ENCODE peak calls at places on chromosomes 7 and 10, in six cellular contexts. Z, G, M, D, L and W are unnamed samples.

GRCh38 chr7:7318610-7319009 is 136.3 kb downstream of the C1GALT1 start:
- DNase-seq in D (no peak), L (no peak), Z (no peak), G (no peak), M (no peak), W (no peak)

GRCh38 chr10:84339025-84339424 is 10.6 kb downstream of the CCSER2 start:
- DNase-seq in G (no peak), L (no peak), D (no peak), Z (no peak), M (no peak), W (no peak)

GRCh38 chr10:132570771-132571564 is 33.4 kb downstream of the INPP5A start:
- DNase-seq in G (no peak), L (no peak), M (no peak), Z (no peak), D (peak), W (no peak)

GRCh38 chr10:102615361-102615760 is 28.9 kb upstream of the TRIM8 start:
- DNase-seq in Z (no peak), D (peak), G (peak), M (no peak), L (peak), W (no peak)

GRCh38 chr10:79269969-79270368 is 77.3 kb upstream of the PPIF start:
- DNase-seq in Z (no peak), G (peak), L (no peak), D (no peak), M (no peak), W (no peak)

GRCh38 chr7:157575181-157575580 is 238.4 kb downstream of the DNAJB6 start:
- DNase-seq in M (no peak), D (no peak), G (no peak), Z (no peak), L (no peak), W (no peak)

GRCh38 chr10:21694646-21695045 is 160.6 kb downstream of the MLLT10 start:
- DNase-seq in G (no peak), L (no peak), Z (peak), M (no peak), D (no peak), W (no peak)

GRCh38 chr7:150399861-150400778 is 21.0 kb downstream of the ZNF775 start:
- DNase-seq in G (no peak), D (no peak), M (no peak), L (no peak), Z (peak), W (no peak)

GRCh38 chr7:71843677-71844076 is 568.5 kb downstream of the CALN1 start:
- DNase-seq in G (no peak), M (no peak), Z (no peak), L (no peak), D (no peak), W (no peak)

GRCh38 chr10:4685904-4686643 is 139.9 kb upstream of the AKR1E2 start:
- DNase-seq in L (no peak), M (no peak), D (no peak), Z (no peak), G (no peak), W (no peak)

GRCh38 chr10:120841522-120842189 is 9.5 kb upstream of the WDR11 start:
- DNase-seq in D (no peak), Z (peak), L (no peak), G (no peak), M (no peak), W (no peak)

GRCh38 chr10:73922864-73923133 is 11.9 kb downstream of the PLAU start:
- DNase-seq in G (no peak), L (no peak), M (no peak), Z (no peak), D (no peak), W (no peak)

GRCh38 chr7:41918597-41918996 is 215.7 kb upstream of the INHBA start:
- DNase-seq in D (no peak), Z (peak), L (no peak), G (no peak), M (peak), W (peak)

GRCh38 chr7:108146070-108146842 is 16.1 kb upstream of the LAMB4 start:
- DNase-seq in L (peak), D (peak), G (peak), M (peak), Z (peak), W (peak)

GRCh38 chr7:92295391-92295790 is 49.6 kb downstream of the ANKIB1 start:
- DNase-seq in L (no peak), Z (no peak), G (no peak), D (no peak), M (no peak), W (no peak)

GRCh38 chr10:563827-564226 is 125.6 kb downstream of the DIP2C start:
- DNase-seq in Z (no peak), G (no peak), L (no peak), M (no peak), D (no peak), W (no peak)

GRCh38 chr7:102289051-102289450 is 2.4 kb downstream of the SH2B2 start:
- DNase-seq in G (no peak), D (no peak), L (no peak), M (no peak), Z (no peak), W (no peak)
- TF ChIP-seq CTCF in G (no peak), D (no peak), L (no peak), M (no peak), Z (no peak), W (no peak)

GRCh38 chr10:122689146-122689807 is 10.4 kb downstream of the C10orf120 start:
- DNase-seq in M (no peak), D (no peak), Z (no peak), G (no peak), L (no peak), W (no peak)

GRCh38 chr10:122682522-122682921 is 17.1 kb downstream of the C10orf120 start:
- DNase-seq in Z (no peak), G (no peak), L (no peak), D (no peak), M (no peak), W (no peak)

GRCh38 chr10:122692744-122693143 is 6.9 kb downstream of the C10orf120 start:
- DNase-seq in M (no peak), L (no peak), G (no peak), D (no peak), Z (no peak), W (no peak)

DNA sequence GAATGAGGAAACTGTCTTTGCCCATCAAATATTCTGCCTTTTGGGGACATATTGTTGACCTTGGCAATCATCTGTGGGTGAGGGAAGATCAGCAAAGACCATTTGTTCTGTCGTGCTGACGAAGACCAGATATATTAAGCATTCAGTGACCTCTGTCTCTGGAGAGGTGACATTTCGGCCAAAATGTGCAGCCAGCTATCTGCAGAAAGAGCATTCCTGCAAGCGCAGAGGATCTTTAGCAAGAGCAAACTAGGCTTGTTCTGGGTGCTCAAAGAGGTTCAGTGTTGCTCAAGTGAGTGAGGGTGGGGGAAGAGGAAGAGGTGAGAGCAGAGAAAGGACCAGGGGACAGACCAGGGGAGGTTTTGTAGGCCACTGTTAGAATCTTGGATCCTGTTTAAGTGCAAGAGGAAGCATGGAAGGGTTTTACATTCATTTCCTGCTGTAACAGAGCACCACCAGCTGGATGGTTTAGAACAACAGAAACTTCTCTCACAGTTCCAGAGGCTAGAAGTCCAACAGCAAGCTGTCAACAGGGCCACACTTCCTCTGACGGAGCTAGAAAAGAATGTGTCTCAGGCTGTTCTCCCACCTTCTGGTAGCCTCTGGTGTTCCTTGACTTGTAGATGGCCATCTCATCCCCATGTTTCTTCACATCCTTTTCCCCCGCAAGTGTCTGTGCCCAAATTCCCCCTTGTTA is 11.2 kb downstream of the C10orf120 start:
- DNase-seq in Z (no peak), G (no peak), M (no peak), D (no peak), L (no peak), W (no peak)
- TF ChIP-seq CTCF in Z (no peak), G (no peak), M (no peak), D (peak), L (no peak), W (no peak)

GRCh38 chr10:33073641-33074410 is 115.8 kb upstream of the ITGB1 start:
- DNase-seq in Z (no peak), L (no peak), D (no peak), M (no peak), G (no peak), W (no peak)
- TF ChIP-seq CTCF in Z (peak), L (no peak), D (no peak), M (no peak), G (no peak), W (peak)

GRCh38 chr10:88986549-88987242 is 3.9 kb upstream of the FAS start:
- DNase-seq in G (peak), L (no peak), D (peak), M (peak), Z (no peak), W (no peak)

GRCh38 chr10:88987840-88988239 is 2.8 kb upstream of the FAS start:
- DNase-seq in D (no peak), M (no peak), Z (no peak), L (no peak), G (no peak), W (no peak)

GRCh38 chr10:88989423-88989822 is 1.2 kb upstream of the FAS start:
- DNase-seq in M (no peak), G (no peak), Z (no peak), D (no peak), L (no peak), W (no peak)

GRCh38 chr10:88989824-88990527 is 622 bp upstream of the FAS start:
- DNase-seq in D (no peak), M (peak), G (no peak), L (peak), Z (peak), W (peak)

DNA sequence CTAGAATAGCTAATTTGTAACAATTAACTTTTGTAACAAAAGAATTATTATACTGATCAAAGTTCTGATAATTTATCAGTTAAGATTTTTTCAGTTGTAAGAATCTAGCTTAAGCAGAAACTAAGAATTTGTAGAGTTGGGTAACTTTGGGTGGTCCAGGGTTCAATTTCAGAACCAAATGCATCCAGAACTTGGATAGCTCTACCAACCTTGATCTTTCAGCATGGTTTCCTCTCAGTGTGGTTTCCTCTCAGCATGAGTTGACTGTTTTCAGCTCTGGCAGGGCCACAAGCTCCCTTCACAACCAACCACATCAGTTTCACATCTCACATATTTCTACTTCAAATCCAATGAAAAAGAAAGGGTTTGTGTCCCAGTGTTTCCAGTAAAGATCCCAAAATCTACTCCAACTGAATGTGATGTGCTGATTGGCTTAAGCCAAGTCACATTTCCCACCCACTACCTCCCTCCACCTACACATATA is 3.3 kb upstream of the FAS start:
- DNase-seq in G (no peak), M (no peak), L (no peak), D (no peak), Z (no peak), W (no peak)
- TF ChIP-seq CTCF in G (no peak), M (no peak), L (no peak), D (no peak), Z (no peak), W (no peak)

GRCh38 chr7:22655781-22656180 is 71.2 kb upstream of the IL6 start:
- DNase-seq in Z (no peak), L (no peak), D (no peak), G (no peak), M (no peak), W (no peak)

GRCh38 chr7:22658031-22658430 is 69.0 kb upstream of the IL6 start:
- DNase-seq in M (no peak), G (no peak), Z (no peak), D (no peak), L (no peak), W (no peak)

GRCh38 chr7:22654836-22655235 is 72.2 kb upstream of the IL6 start:
- DNase-seq in M (no peak), Z (no peak), D (no peak), G (no peak), L (no peak), W (no peak)

GRCh38 chr7:22659741-22660140 is 67.3 kb upstream of the IL6 start:
- DNase-seq in G (no peak), M (no peak), L (no peak), D (no peak), Z (no peak), W (no peak)

GRCh38 chr7:22657479-22657878 is 69.5 kb upstream of the IL6 start:
- DNase-seq in L (no peak), Z (no peak), D (no peak), M (no peak), G (no peak), W (no peak)
- TF ChIP-seq CTCF in L (no peak), Z (no peak), D (no peak), M (no peak), G (no peak), W (no peak)

DNA sequence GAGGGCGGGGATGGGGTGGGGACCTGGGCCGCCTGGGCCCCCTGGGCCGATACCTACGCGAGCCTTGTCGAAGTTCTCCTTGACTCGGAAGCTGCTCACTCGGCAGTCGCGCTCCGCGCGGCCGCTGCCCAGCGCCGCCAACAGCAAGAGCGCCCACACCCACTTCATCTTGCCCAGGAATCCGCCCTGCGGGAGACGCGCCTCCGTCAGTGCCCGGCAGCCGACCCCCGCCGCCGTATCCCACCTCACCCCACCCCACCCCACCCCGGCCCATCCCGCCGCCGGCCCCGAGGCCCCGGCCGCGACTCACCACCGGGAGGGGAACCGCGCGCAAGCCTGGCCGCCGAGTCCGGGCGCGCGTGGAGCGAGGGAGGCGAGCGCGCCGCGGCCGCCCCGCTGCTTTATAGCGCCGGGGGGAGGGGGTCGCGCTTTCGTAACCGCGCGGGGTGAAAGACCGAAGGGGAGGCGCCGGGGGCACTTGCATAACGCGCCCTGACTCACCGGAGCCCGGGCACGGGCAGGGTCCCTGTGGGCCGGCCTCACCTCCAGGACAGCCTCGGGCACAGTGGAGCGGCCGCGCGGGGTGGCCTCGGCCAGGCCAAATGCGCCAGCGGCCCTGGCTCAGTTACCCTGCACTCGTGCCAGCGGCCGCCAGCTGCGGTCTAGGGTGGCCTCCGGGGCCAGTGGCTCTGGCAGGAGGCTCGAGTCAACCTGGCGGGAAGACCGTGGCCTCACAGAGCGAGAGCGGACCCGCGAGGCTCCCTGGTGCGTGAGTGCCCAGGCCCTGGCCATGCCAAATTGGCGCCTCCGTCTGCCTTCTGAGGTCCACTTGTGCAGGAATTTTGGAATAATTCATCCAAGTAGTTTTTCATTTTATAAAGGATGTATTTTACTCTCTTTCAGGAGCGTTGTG is at the start of gene RBP4:
- DNase-seq in D (peak), G (peak), M (peak), Z (peak), L (no peak), W (no peak)
- TF ChIP-seq CTCF in D (no peak), G (no peak), M (no peak), Z (no peak), L (no peak), W (no peak)

GRCh38 chr10:87915406-87915805 is 52.0 kb downstream of the PTEN start:
- DNase-seq in M (no peak), L (no peak), G (no peak), Z (no peak), D (peak), W (no peak)
- TF ChIP-seq CTCF in M (no peak), L (no peak), G (no peak), Z (no peak), D (no peak), W (no peak)

GRCh38 chr10:54137396-54137795 is 663.6 kb downstream of the PCDH15 start:
- DNase-seq in D (no peak), Z (no peak), M (no peak), L (no peak), G (no peak), W (no peak)

GRCh38 chr10:54131833-54132232 is 669.2 kb downstream of the PCDH15 start:
- DNase-seq in L (no peak), M (no peak), Z (no peak), G (no peak), D (no peak), W (no peak)

GRCh38 chr10:54130394-54130793 is 670.6 kb downstream of the PCDH15 start:
- DNase-seq in Z (no peak), M (no peak), G (no peak), D (no peak), L (no peak), W (no peak)

DNA sequence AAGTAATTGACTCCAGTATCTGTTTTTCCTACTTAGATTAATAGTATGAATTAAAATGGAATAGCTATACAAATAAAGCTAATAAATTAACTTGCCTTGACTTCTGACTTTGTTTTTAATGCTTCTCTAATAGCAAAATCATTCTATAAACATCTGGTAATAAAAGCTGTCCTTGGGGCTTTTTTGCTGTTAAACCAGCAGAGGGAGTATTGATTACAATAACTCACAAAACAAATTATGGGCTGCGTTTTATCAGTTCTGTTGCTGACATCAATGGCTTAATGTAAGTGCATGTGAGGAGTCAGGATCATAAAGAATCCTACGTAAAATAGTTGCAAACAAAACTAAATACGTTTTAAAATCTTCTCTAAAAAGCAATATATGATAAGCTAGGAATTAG is 667.8 kb downstream of the PCDH15 start:
- DNase-seq in L (no peak), M (no peak), G (no peak), Z (no peak), D (peak), W (no peak)
- TF ChIP-seq CTCF in L (peak), M (no peak), G (peak), Z (no peak), D (peak), W (no peak)

DNA sequence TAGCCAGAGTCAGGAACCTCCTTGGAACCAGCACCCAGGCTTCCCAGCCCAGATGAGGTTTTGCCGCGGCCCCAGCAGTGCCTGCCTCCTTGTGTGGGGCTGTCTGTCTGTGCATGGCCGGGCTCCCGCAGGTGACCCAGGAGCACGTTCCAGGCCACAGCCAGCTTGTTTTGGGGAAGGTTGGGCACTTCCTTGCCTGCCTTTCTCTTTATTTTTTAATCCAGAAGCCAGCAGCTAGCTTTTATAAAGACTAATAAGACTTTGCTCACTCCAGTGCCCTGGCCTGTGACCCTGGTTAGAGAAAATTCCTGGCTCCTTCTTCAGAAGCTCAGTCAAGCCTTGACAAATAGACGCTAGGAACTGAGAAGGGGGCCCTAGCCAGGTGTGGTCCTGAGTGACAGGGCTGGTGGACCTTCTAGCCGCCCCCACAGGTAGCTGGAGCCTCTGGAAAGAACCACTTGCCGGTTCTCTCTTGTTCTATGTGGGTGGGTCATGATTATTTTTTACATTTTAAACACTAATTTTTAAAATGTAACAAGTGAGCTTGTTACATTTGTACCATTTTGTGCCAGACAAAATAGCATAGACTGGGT is 837 bp downstream of the SLC29A3 start:
- DNase-seq in L (no peak), M (no peak), Z (no peak), D (peak), G (no peak), W (no peak)
- TF ChIP-seq CTCF in L (no peak), M (no peak), Z (no peak), D (no peak), G (no peak), W (no peak)